ENCODE peak calls at places on chromosomes 1 and 21, in four cellular contexts. One of them, this sample, is unnamed.

GRCh38 chr21:45998276-45998701 is 16.7 kb downstream of the COL6A1 start:
- DNase-seq in GM23338: no peak
- DNase-seq in H1: no peak
- DNase-seq in endothelial cell of umbilical vein: no peak
- DNase-seq in this sample: no peak

GRCh38 chr1:160544647-160545046 is 21.6 kb upstream of the SLAMF6 start:
- DNase-seq in GM23338: peak
- DNase-seq in H1: no peak
- DNase-seq in endothelial cell of umbilical vein: no peak
- DNase-seq in this sample: no peak

GRCh38 chr1:148435406-148435805 is 47.7 kb downstream of the PPIAL4G start:
- DNase-seq in GM23338: no peak
- DNase-seq in H1: no peak
- DNase-seq in endothelial cell of umbilical vein: no peak
- DNase-seq in this sample: no peak

GRCh38 chr21:35559881-35560280 is 500.4 kb downstream of the SETD4 start:
- DNase-seq in GM23338: no peak
- DNase-seq in H1: no peak
- DNase-seq in endothelial cell of umbilical vein: no peak
- DNase-seq in this sample: no peak

GRCh38 chr1:106717561-106717960 is 338.9 kb upstream of the PRMT6 start:
- DNase-seq in GM23338: no peak
- DNase-seq in H1: no peak
- DNase-seq in endothelial cell of umbilical vein: no peak
- DNase-seq in this sample: no peak

GRCh38 chr21:43687566-43688395 is 28.4 kb downstream of the RRP1B start:
- DNase-seq in GM23338: no peak
- DNase-seq in H1: no peak
- DNase-seq in endothelial cell of umbilical vein: no peak
- DNase-seq in this sample: no peak

GRCh38 chr1:86596253-86596652 is 49.4 kb downstream of the CLCA4 start:
- DNase-seq in GM23338: no peak
- DNase-seq in H1: no peak
- DNase-seq in endothelial cell of umbilical vein: no peak
- DNase-seq in this sample: no peak

GRCh38 chr1:158149175-158149574 is 31.5 kb upstream of the CD1D start:
- DNase-seq in GM23338: no peak
- DNase-seq in H1: no peak
- DNase-seq in endothelial cell of umbilical vein: no peak
- DNase-seq in this sample: no peak

GRCh38 chr1:19387045-19387467 is 74.9 kb downstream of the SLC66A1 start:
- DNase-seq in GM23338: no peak
- DNase-seq in H1: no peak
- DNase-seq in endothelial cell of umbilical vein: no peak
- DNase-seq in this sample: no peak

GRCh38 chr1:24696756-24697330 is 48.4 kb upstream of the CLIC4 start:
- DNase-seq in GM23338: no peak
- DNase-seq in H1: no peak
- DNase-seq in endothelial cell of umbilical vein: no peak
- DNase-seq in this sample: no peak

GRCh38 chr1:145891587-145892485 is 6.2 kb upstream of the ANKRD35 start:
- DNase-seq in GM23338: peak
- DNase-seq in H1: peak
- DNase-seq in endothelial cell of umbilical vein: peak
- DNase-seq in this sample: no peak

GRCh38 chr1:28744184-28744583 is 7.4 kb downstream of the YTHDF2 start:
- DNase-seq in GM23338: no peak
- DNase-seq in H1: no peak
- DNase-seq in endothelial cell of umbilical vein: no peak
- DNase-seq in this sample: no peak

GRCh38 chr1:198848649-198849048 is 209.8 kb downstream of the PTPRC start:
- DNase-seq in GM23338: no peak
- DNase-seq in H1: no peak
- DNase-seq in endothelial cell of umbilical vein: no peak
- DNase-seq in this sample: no peak

GRCh38 chr1:232431748-232432147 is 198.2 kb downstream of the SIPA1L2 start:
- DNase-seq in GM23338: no peak
- DNase-seq in H1: no peak
- DNase-seq in endothelial cell of umbilical vein: no peak
- DNase-seq in this sample: no peak

GRCh38 chr1:218303176-218303575 is 18.1 kb downstream of the RRP15 start:
- DNase-seq in GM23338: no peak
- DNase-seq in H1: no peak
- DNase-seq in endothelial cell of umbilical vein: no peak
- DNase-seq in this sample: no peak

GRCh38 chr1:72111662-72112061 is 170.7 kb downstream of the NEGR1 start:
- DNase-seq in GM23338: no peak
- DNase-seq in H1: no peak
- DNase-seq in endothelial cell of umbilical vein: peak
- DNase-seq in this sample: no peak

GRCh38 chr1:172662464-172663109 is 3.7 kb downstream of the FASLG start:
- DNase-seq in GM23338: no peak
- DNase-seq in H1: no peak
- DNase-seq in endothelial cell of umbilical vein: peak
- DNase-seq in this sample: no peak

GRCh38 chr1:111955755-111956154 is 33.7 kb downstream of the KCND3 start:
- DNase-seq in GM23338: no peak
- DNase-seq in H1: no peak
- DNase-seq in endothelial cell of umbilical vein: no peak
- DNase-seq in this sample: no peak

GRCh38 chr1:35660581-35661473 is 19.5 kb upstream of the PSMB2 start:
- DNase-seq in GM23338: peak
- DNase-seq in H1: no peak
- DNase-seq in endothelial cell of umbilical vein: peak
- DNase-seq in this sample: peak

GRCh38 chr1:1344672-1345361 is 4.4 kb downstream of the DVL1 start:
- DNase-seq in GM23338: no peak
- DNase-seq in H1: peak
- DNase-seq in endothelial cell of umbilical vein: no peak
- DNase-seq in this sample: no peak

GRCh38 chr1:33470495-33471012 is 1.9 kb upstream of the ZSCAN20 start:
- DNase-seq in GM23338: peak
- DNase-seq in H1: peak
- DNase-seq in endothelial cell of umbilical vein: peak
- DNase-seq in this sample: no peak

GRCh38 chr1:28437924-28438699 is 67.7 kb upstream of the RCC1 start:
- DNase-seq in GM23338: peak
- DNase-seq in H1: no peak
- DNase-seq in endothelial cell of umbilical vein: peak
- DNase-seq in this sample: peak

GRCh38 chr1:14604414-14604813 is 5.9 kb downstream of the KAZN start:
- DNase-seq in GM23338: no peak
- DNase-seq in H1: no peak
- DNase-seq in endothelial cell of umbilical vein: no peak
- DNase-seq in this sample: no peak

GRCh38 chr1:182084487-182085316 is 23.2 kb upstream of the ZNF648 start:
- DNase-seq in GM23338: peak
- DNase-seq in H1: peak
- DNase-seq in endothelial cell of umbilical vein: peak
- DNase-seq in this sample: no peak

GRCh38 chr1:43522776-43523480 is 7.8 kb upstream of the PTPRF start:
- DNase-seq in GM23338: no peak
- DNase-seq in H1: no peak
- DNase-seq in endothelial cell of umbilical vein: no peak
- DNase-seq in this sample: no peak

GRCh38 chr1:103197266-103197665 is 88.9 kb upstream of the COL11A1 start:
- DNase-seq in GM23338: no peak
- DNase-seq in H1: no peak
- DNase-seq in endothelial cell of umbilical vein: no peak
- DNase-seq in this sample: no peak

GRCh38 chr1:203306089-203306969 is 1.0 kb downstream of the BTG2 start:
- DNase-seq in GM23338: no peak
- DNase-seq in H1: no peak
- DNase-seq in endothelial cell of umbilical vein: peak
- DNase-seq in this sample: peak

GRCh38 chr1:159790237-159790917 is 9.6 kb downstream of the DUSP23 start:
- DNase-seq in GM23338: peak
- DNase-seq in H1: no peak
- DNase-seq in endothelial cell of umbilical vein: peak
- DNase-seq in this sample: no peak

GRCh38 chr1:33165209-33165608 is 16.6 kb downstream of the TRIM62 start:
- DNase-seq in GM23338: peak
- DNase-seq in H1: peak
- DNase-seq in endothelial cell of umbilical vein: no peak
- DNase-seq in this sample: no peak

GRCh38 chr1:60970081-60970509 is 112.3 kb upstream of the NFIA start:
- DNase-seq in GM23338: peak
- DNase-seq in H1: no peak
- DNase-seq in endothelial cell of umbilical vein: peak
- DNase-seq in this sample: no peak

GRCh38 chr1:176499671-176500070 is 36.7 kb downstream of the PAPPA2 start:
- DNase-seq in GM23338: no peak
- DNase-seq in H1: no peak
- DNase-seq in endothelial cell of umbilical vein: no peak
- DNase-seq in this sample: no peak

GRCh38 chr21:17673261-17674020 is 60.7 kb upstream of the BTG3 start:
- DNase-seq in GM23338: peak
- DNase-seq in H1: no peak
- DNase-seq in endothelial cell of umbilical vein: no peak
- DNase-seq in this sample: no peak

GRCh38 chr1:25699501-25700089 is 83.0 kb downstream of the MAN1C1 start:
- DNase-seq in GM23338: no peak
- DNase-seq in H1: no peak
- DNase-seq in endothelial cell of umbilical vein: no peak
- DNase-seq in this sample: no peak

GRCh38 chr1:216531308-216532239 is 108.3 kb upstream of the USH2A start:
- DNase-seq in GM23338: peak
- DNase-seq in H1: no peak
- DNase-seq in endothelial cell of umbilical vein: no peak
- DNase-seq in this sample: no peak

DNA sequence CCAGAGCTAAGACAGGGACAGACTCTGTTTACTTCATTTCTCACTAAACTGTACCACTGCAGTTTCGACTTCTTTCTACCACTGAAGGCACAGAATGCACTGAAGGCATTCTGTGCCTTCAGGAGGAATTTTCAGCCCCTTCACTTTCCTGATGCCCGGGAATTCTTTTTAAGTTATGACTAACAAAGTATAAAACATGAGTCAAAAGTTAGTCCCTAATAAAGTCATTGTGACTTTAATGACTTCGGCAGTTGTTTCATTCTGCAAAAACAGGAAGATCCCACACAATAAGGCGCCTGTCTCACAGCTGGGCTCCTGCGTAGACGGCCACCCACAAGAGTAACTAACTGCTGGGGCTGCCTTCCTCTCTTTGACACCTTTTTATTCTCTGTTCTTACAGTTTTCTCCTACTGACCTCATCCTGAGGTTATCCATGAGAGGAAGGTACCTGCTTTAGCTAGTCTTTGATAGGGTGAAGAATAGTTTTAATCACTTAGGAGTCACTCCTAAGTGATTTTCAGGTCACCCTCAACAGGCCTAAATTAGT is 183.9 kb upstream of the SGIP1 start:
- DNase-seq in GM23338: peak
- DNase-seq in H1: no peak
- DNase-seq in endothelial cell of umbilical vein: peak
- DNase-seq in this sample: no peak
- TF ChIP-seq POLR2AphosphoS5 in GM23338: no peak
- TF ChIP-seq POLR2AphosphoS5 in H1: no peak
- TF ChIP-seq POLR2AphosphoS5 in endothelial cell of umbilical vein: peak
- TF ChIP-seq POLR2AphosphoS5 in this sample: peak

DNA sequence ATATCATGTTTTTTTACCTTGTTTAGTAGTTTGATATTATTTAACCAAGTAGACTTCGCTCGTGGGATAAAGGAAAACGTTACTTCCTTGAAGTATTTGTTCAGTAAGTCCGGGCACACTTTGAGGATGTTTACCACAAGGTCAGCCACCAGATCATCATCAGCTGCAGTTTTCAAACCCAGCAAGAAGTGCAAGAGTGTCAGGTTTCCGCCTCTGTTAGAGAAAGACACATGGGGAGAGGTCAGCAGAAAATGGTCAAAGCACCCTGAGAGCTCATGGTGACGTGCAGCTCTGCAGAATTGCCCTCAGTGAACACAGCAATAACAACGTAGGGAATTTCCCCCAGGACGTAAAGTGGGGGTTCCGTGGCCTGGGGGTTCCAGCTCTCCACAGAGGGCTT is 24.4 kb downstream of the URB1 start:
- DNase-seq in GM23338: no peak
- DNase-seq in H1: no peak
- DNase-seq in endothelial cell of umbilical vein: peak
- DNase-seq in this sample: no peak
- TF ChIP-seq POLR2AphosphoS5 in GM23338: no peak
- TF ChIP-seq POLR2AphosphoS5 in H1: no peak
- TF ChIP-seq POLR2AphosphoS5 in endothelial cell of umbilical vein: no peak
- TF ChIP-seq POLR2AphosphoS5 in this sample: no peak

DNA sequence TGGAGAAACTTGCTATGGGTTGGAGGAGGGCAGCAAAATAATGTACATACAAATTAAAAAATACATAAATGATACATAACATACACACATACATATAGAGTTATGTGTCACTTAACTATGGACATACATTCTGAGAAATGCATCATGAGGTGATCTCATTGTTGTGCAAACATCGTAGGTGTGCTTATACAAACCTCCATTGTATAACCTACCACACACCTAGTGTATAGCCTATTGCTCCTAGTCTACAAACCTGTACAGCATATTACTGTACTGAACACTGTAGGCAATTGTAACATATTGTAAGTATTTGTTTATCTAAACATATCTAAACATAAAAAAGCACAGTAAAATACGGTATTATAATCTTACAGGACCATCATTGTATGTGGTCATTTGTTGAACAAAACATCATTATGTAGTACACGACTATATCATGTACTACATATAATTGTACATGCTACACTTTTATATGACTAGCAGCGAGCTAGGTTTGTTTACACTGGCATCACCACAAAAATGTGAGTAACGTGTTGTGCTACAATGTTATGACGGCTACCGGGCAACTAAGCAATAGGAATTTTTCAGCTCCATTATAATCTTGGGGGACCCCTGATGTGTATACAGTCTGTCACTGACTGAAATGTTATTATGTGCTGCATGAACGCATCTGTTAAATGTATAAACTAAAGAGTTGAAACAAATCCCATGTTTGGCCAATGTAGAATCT is 35.5 kb downstream of the ITGB3BP start:
- DNase-seq in GM23338: no peak
- DNase-seq in H1: no peak
- DNase-seq in endothelial cell of umbilical vein: no peak
- DNase-seq in this sample: no peak
- TF ChIP-seq POLR2AphosphoS5 in GM23338: no peak
- TF ChIP-seq POLR2AphosphoS5 in H1: no peak
- TF ChIP-seq POLR2AphosphoS5 in endothelial cell of umbilical vein: no peak
- TF ChIP-seq POLR2AphosphoS5 in this sample: no peak

GRCh38 chr21:15221799-15222386 is 157.1 kb upstream of the NRIP1 start:
- DNase-seq in GM23338: peak
- DNase-seq in H1: peak
- DNase-seq in endothelial cell of umbilical vein: no peak
- DNase-seq in this sample: no peak
- TF ChIP-seq POLR2AphosphoS5 in GM23338: no peak
- TF ChIP-seq POLR2AphosphoS5 in H1: no peak
- TF ChIP-seq POLR2AphosphoS5 in endothelial cell of umbilical vein: no peak
- TF ChIP-seq POLR2AphosphoS5 in this sample: peak

This sample was measured in vagina.